ENCODE peak calls at places on chromosomes 4 and X, in four cellular contexts. Z is IMR-90, M is epithelial cell of esophagus, U is nucleus accumbens. H is an unnamed sample.

GRCh38 chr4:188841523-188841922 is 702.3 kb downstream of the TRIML1 start:
- DNase-seq in Z (no peak), M (no peak), U (no peak), H (no peak)

GRCh38 chr4:120561648-120562047 is 360.9 kb downstream of the PRDM5 start:
- DNase-seq in Z (no peak), M (no peak), U (no peak), H (no peak)

GRCh38 chr4:54473077-54473545 is 184.6 kb upstream of the KIT start:
- DNase-seq in U (no peak), M (peak), Z (peak), H (no peak)

GRCh38 chrX:1502241-1502640 is 34.7 kb downstream of the P2RY8 start:
- DNase-seq in M (no peak), U (no peak), Z (no peak), H (no peak)

GRCh38 chr4:835148-836002 is 9.4 kb upstream of the CPLX1 start:
- DNase-seq in Z (no peak), U (no peak), M (no peak), H (no peak)

GRCh38 chr4:168501407-168501806 is 4.6 kb downstream of the PALLD start:
- DNase-seq in U (no peak), M (peak), Z (no peak), H (no peak)

GRCh38 chrX:73765776-73766465 is 202.9 kb downstream of the CHIC1 start:
- DNase-seq in Z (no peak), U (no peak), M (no peak), H (no peak)

GRCh38 chr4:7725951-7726350 is 213.7 kb downstream of the AFAP1 start:
- DNase-seq in M (no peak), Z (peak), U (no peak), H (peak)

GRCh38 chr4:136992032-136992431 is 540.3 kb downstream of the PCDH18 start:
- DNase-seq in U (no peak), Z (no peak), M (no peak), H (no peak)

GRCh38 chrX:568341-568740 is 62.2 kb upstream of the SHOX start:
- DNase-seq in U (no peak), Z (no peak), M (no peak), H (no peak)

GRCh38 chrX:138946941-138947340 is 235.4 kb upstream of the FGF13 start:
- DNase-seq in U (no peak), Z (no peak), M (peak), H (no peak)

GRCh38 chr4:79184461-79184860 is 141.4 kb downstream of the NAA11 start:
- DNase-seq in U (no peak), M (no peak), Z (no peak), H (no peak)

GRCh38 chr4:48557478-48557877 is 67.4 kb downstream of the ZAR1 start:
- DNase-seq in M (peak), U (no peak), Z (no peak), H (no peak)

GRCh38 chr4:25162566-25162965 is 2.3 kb upstream of the SEPSECS start:
- DNase-seq in U (no peak), M (no peak), Z (no peak), H (no peak)

GRCh38 chr4:111641813-111642579 is 503.3 kb upstream of the FAM241A start:
- DNase-seq in M (peak), Z (peak), U (peak), H (no peak)

GRCh38 chr4:38128478-38129451 is 168.6 kb downstream of the PTTG2 start:
- DNase-seq in M (peak), U (no peak), Z (peak), H (peak)

GRCh38 chr4:110735691-110736090 is 112.8 kb upstream of the PITX2 start:
- DNase-seq in M (no peak), U (no peak), Z (peak), H (no peak)

GRCh38 chr4:3792813-3793212 is 26.6 kb downstream of the ADRA2C start:
- DNase-seq in U (no peak), Z (no peak), M (no peak), H (no peak)

GRCh38 chr4:41012308-41012707 is 202.0 kb downstream of the APBB2 start:
- DNase-seq in M (no peak), U (no peak), Z (peak), H (no peak)

GRCh38 chr4:140233811-140234696 is 80.1 kb upstream of the MAML3 start:
- DNase-seq in M (peak), Z (peak), U (no peak), H (peak)

GRCh38 chr4:38869511-38869910 is 1.9 kb downstream of the FAM114A1 start:
- DNase-seq in M (no peak), Z (no peak), U (no peak), H (no peak)

GRCh38 chr4:76535603-76536380 is 100.8 kb downstream of the SHROOM3 start:
- DNase-seq in Z (peak), U (no peak), M (no peak), H (no peak)

GRCh38 chrX:64229145-64229544 is 1.3 kb downstream of the ASB12 start:
- DNase-seq in Z (no peak), M (no peak), U (no peak), H (no peak)

GRCh38 chr4:178185517-178185916 is 743.3 kb upstream of the AGA start:
- DNase-seq in U (no peak), M (no peak), Z (no peak), H (no peak)

GRCh38 chr4:87333267-87333666 is 10.6 kb upstream of the HSD17B13 start:
- DNase-seq in Z (no peak), U (no peak), M (no peak), H (no peak)

GRCh38 chr4:186068581-186069402 is at the start of gene TLR3:
- DNase-seq in U (no peak), Z (peak), M (peak), H (no peak)

GRCh38 chr4:15882675-15883086 is 55.9 kb downstream of the FGFBP1 start:
- DNase-seq in M (peak), U (no peak), Z (peak), H (peak)

GRCh38 chr4:140019619-140020367 is 134.2 kb downstream of the MAML3 start:
- DNase-seq in U (no peak), M (no peak), Z (no peak), H (no peak)

GRCh38 chrX:137848291-137848905 is 282.5 kb downstream of the ZIC3 start:
- DNase-seq in M (no peak), U (no peak), Z (no peak), H (no peak)

GRCh38 chr4:188201851-188202250 is 62.6 kb downstream of the TRIML1 start:
- DNase-seq in Z (peak), U (no peak), M (no peak), H (no peak)

GRCh38 chrX:32084757-32085156 is 1012.9 kb upstream of the FTHL17 start:
- DNase-seq in M (no peak), U (no peak), Z (no peak), H (no peak)

GRCh38 chr4:52917836-52918235 is 55.7 kb downstream of the RASL11B start:
- DNase-seq in Z (no peak), U (no peak), M (no peak), H (no peak)

GRCh38 chr4:48944659-48945290 is 38.2 kb upstream of the OCIAD2 start:
- DNase-seq in U (no peak), Z (no peak), M (peak), H (no peak)

H was measured in H54.